ENCODE peak calls at places on chromosomes 11 and 22, in eight cellular contexts. O is Karpas-422; S is right atrium auricular region; X is aorta; T is CD4-positive, CD25-positive, alpha-beta regulatory T cell; L is foreskin fibroblast; D is transverse colon; Y is psoas muscle. G is an unnamed sample.

GRCh38 chr11:79525257-79525656 is 84.4 kb upstream of the TENM4 start:
- DNase-seq in O (no peak), S (no peak), X (no peak), T (no peak), L (no peak), D (no peak), Y (no peak), G (no peak)

GRCh38 chr11:95262994-95263764 is 32.2 kb upstream of the SESN3 start:
- DNase-seq in O (peak), S (no peak), X (no peak), T (no peak), L (no peak), D (no peak), Y (no peak), G (no peak)

GRCh38 chr22:29684244-29684643 is 35.6 kb upstream of the CABP7 start:
- DNase-seq in O (no peak), S (no peak), X (no peak), T (no peak), L (no peak), D (no peak), Y (no peak), G (no peak)

GRCh38 chr11:111938687-111939160 is 1.6 kb downstream of the DIXDC1 start:
- DNase-seq in O (no peak), S (peak), X (no peak), T (no peak), L (peak), D (no peak), Y (no peak), G (peak)

GRCh38 chr11:46361283-46362145 is 14.3 kb downstream of the DGKZ start:
- DNase-seq in O (peak), S (peak), X (peak), T (peak), L (peak), D (peak), Y (peak), G (peak)

GRCh38 chr11:70210516-70210915 is 7.4 kb downstream of the FADD start:
- DNase-seq in O (no peak), S (no peak), X (no peak), T (no peak), L (peak), D (no peak), Y (no peak), G (no peak)

GRCh38 chr11:34855754-34856095 is 60.5 kb downstream of the APIP start:
- DNase-seq in O (no peak), S (no peak), X (no peak), T (no peak), L (no peak), D (no peak), Y (no peak), G (no peak)

GRCh38 chr22:31247726-31248125 is 35.6 kb downstream of the LIMK2 start:
- DNase-seq in O (no peak), S (no peak), X (no peak), T (no peak), L (no peak), D (no peak), Y (no peak), G (no peak)

GRCh38 chr22:46992121-46992731 is 229.8 kb downstream of the TBC1D22A start:
- DNase-seq in O (no peak), S (no peak), X (no peak), T (no peak), L (no peak), D (no peak), Y (no peak), G (no peak)

GRCh38 chr22:46710842-46711241 is 27.2 kb downstream of the CERK start:
- DNase-seq in O (no peak), S (no peak), X (no peak), T (no peak), L (no peak), D (no peak), Y (no peak), G (no peak)

GRCh38 chr22:31952094-31952401 is 7.7 kb downstream of the YWHAH start:
- DNase-seq in O (no peak), S (no peak), X (no peak), T (no peak), L (peak), D (no peak), Y (no peak), G (no peak)

GRCh38 chr11:39239553-39239952 is 2219.9 kb downstream of the LRRC4C start:
- DNase-seq in O (no peak), S (no peak), X (no peak), T (no peak), L (no peak), D (no peak), Y (no peak), G (no peak)

GRCh38 chr11:134049303-134049702 is 19.6 kb upstream of the JAM3 start:
- DNase-seq in O (no peak), S (no peak), X (peak), T (no peak), L (no peak), D (no peak), Y (no peak), G (no peak)

GRCh38 chr11:68009391-68010000 is 631 bp upstream of the ALDH3B1 start:
- DNase-seq in O (peak), S (no peak), X (no peak), T (no peak), L (peak), D (no peak), Y (no peak), G (no peak)

GRCh38 chr11:21295508-21295907 is 626.1 kb downstream of the NELL1 start:
- DNase-seq in O (no peak), S (no peak), X (no peak), T (no peak), L (no peak), D (no peak), Y (no peak), G (no peak)

GRCh38 chr11:86167499-86168161 is 76.9 kb upstream of the EED start:
- DNase-seq in O (no peak), S (no peak), X (no peak), T (no peak), L (no peak), D (no peak), Y (no peak), G (no peak)

GRCh38 chr11:108805030-108805429 is 140.2 kb downstream of the DDX10 start:
- DNase-seq in O (no peak), S (no peak), X (no peak), T (no peak), L (no peak), D (no peak), Y (no peak), G (no peak)

GRCh38 chr11:12221136-12221535 is 110.7 kb downstream of the MICAL2 start:
- DNase-seq in O (no peak), S (no peak), X (no peak), T (no peak), L (no peak), D (no peak), Y (no peak), G (no peak)

GRCh38 chr11:107405260-107405659 is 52.4 kb downstream of the CWF19L2 start:
- DNase-seq in O (no peak), S (no peak), X (no peak), T (no peak), L (no peak), D (no peak), Y (no peak), G (no peak)

GRCh38 chr11:12200359-12201015 is 90.1 kb downstream of the MICAL2 start:
- DNase-seq in O (no peak), S (no peak), X (peak), T (no peak), L (peak), D (peak), Y (peak), G (no peak)

GRCh38 chr11:95067828-95068244 is 1.1 kb downstream of the SRSF8 start:
- DNase-seq in O (no peak), S (peak), X (no peak), T (no peak), L (no peak), D (no peak), Y (no peak), G (no peak)

GRCh38 chr11:562046-562645 is 1.4 kb downstream of the RASSF7 start:
- DNase-seq in O (no peak), S (no peak), X (no peak), T (no peak), L (no peak), D (no peak), Y (no peak), G (no peak)
- H3K4me3 ChIP-seq in O (peak), S (no peak), X (no peak), T (no peak), L (no peak), D (no peak), Y (no peak), G (peak)

GRCh38 chr11:76361365-76361764 is 19.6 kb downstream of the THAP12 start:
- DNase-seq in O (no peak), S (no peak), X (no peak), T (no peak), L (no peak), D (no peak), Y (no peak), G (no peak)
- H3K4me3 ChIP-seq in O (no peak), S (no peak), X (no peak), T (no peak), L (no peak), D (no peak), Y (no peak), G (no peak)

GRCh38 chr11:91997178-91997577 is 227.4 kb upstream of the FAT3 start:
- DNase-seq in O (no peak), S (no peak), X (no peak), T (no peak), L (no peak), D (no peak), Y (no peak), G (no peak)

GRCh38 chr11:91998466-91998865 is 226.2 kb upstream of the FAT3 start:
- DNase-seq in O (no peak), S (no peak), X (no peak), T (no peak), L (no peak), D (no peak), Y (no peak), G (no peak)

DNA sequence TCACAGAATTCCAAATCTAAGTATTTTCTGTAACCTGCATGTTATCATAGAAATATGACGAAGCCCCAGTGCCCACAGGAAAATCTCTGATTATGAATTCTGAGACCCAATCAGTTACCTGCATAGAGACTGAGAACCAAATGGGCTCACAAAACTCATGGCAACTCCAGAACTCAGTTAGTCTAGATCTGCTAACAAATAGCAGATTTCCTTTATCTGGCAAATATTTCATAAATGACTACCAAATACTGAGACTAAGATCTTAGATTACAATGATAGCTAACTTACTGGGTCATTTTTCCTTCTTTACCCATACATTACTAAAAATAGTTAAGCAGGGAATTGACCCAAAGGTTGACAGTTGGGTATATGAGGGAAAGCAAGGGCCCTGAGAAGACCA is 228.1 kb upstream of the FAT3 start:
- DNase-seq in O (no peak), S (no peak), X (no peak), T (no peak), L (no peak), D (no peak), Y (no peak), G (no peak)
- H3K4me3 ChIP-seq in O (no peak), S (no peak), X (no peak), T (no peak), L (no peak), D (no peak), Y (no peak), G (no peak)

DNA sequence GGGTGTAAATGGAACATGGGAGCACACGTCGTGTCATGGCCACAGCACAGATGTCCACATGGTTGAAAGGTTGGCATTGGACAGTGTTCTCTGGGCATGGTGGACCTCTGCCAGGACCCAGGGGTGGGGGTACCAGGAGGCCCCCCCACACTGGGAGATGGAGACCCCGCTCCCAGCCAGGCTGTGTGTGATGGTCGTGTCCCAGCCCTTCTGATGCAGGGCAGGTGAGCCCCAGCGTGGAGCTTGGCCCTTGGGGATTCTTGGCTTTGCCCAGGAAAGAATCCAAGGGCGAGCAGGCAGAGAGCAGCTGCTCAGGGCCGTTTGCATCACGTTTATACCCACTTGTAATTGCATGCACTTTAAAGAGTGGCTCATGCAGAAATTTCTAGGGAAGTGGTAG is 22.0 kb upstream of the BRSK2 start:
- DNase-seq in O (no peak), S (no peak), X (peak), T (no peak), L (no peak), D (no peak), Y (no peak), G (no peak)
- H3K4me3 ChIP-seq in O (no peak), S (no peak), X (no peak), T (no peak), L (no peak), D (no peak), Y (no peak), G (no peak)

DNA sequence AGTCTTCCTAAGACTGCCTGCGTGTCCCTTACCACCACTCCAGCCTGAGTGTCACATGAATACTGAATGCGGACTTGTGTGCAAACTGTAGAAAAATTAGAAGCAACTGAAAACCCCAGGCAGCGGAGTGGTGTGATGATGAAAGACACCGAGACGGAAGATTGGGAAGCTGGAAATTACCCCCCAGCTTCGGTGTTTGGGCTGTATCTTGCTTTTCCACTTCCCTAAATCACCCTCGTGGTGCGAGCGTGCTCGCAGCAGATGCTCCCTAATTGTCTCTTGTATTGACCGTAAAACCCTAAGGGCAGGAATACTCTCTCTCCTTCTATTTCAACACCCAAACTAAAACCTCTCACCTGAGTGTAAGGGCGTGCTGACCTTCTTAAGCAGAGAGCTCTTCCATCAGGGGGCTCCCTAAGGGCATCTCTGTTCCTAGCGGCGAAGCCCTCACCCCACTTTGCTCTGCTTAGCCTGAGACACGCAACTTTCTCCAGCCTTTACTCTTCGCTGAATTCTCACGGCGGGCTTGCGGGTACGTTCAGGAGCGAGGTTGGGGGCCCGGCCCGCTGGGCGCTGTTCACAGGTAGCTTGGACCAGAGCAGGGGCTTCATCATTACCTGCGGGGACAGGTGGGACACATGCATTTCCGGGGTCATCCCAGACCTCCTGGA is 62.4 kb downstream of the CRYBB2 start:
- DNase-seq in O (no peak), S (no peak), X (no peak), T (no peak), L (no peak), D (no peak), Y (no peak), G (no peak)
- H3K4me3 ChIP-seq in O (no peak), S (no peak), X (no peak), T (no peak), L (no peak), D (no peak), Y (no peak), G (no peak)

GRCh38 chr22:24214467-24215285 is 30.2 kb downstream of the GGT5 start:
- DNase-seq in O (no peak), S (no peak), X (no peak), T (no peak), L (no peak), D (no peak), Y (no peak), G (no peak)
- H3K4me3 ChIP-seq in O (no peak), S (no peak), X (no peak), T (no peak), L (no peak), D (no peak), Y (no peak), G (no peak)

GRCh38 chr11:269146-269890 is 8.9 kb upstream of the NLRP6 start:
- DNase-seq in O (peak), S (peak), X (no peak), T (no peak), L (no peak), D (no peak), Y (peak), G (peak)

GRCh38 chr11:271316-271715 is 6.9 kb upstream of the NLRP6 start:
- DNase-seq in O (no peak), S (no peak), X (no peak), T (no peak), L (no peak), D (no peak), Y (no peak), G (no peak)

GRCh38 chr11:270451-271208 is 7.6 kb upstream of the NLRP6 start:
- DNase-seq in O (no peak), S (no peak), X (no peak), T (no peak), L (no peak), D (no peak), Y (no peak), G (no peak)

GRCh38 chr11:267491-267994 is 10.7 kb upstream of the NLRP6 start:
- DNase-seq in O (peak), S (no peak), X (no peak), T (peak), L (no peak), D (peak), Y (peak), G (no peak)

GRCh38 chr11:266676-267439 is 11.3 kb upstream of the NLRP6 start:
- DNase-seq in O (peak), S (no peak), X (no peak), T (no peak), L (no peak), D (no peak), Y (no peak), G (no peak)
- H3K4me3 ChIP-seq in O (no peak), S (no peak), X (no peak), T (peak), L (no peak), D (no peak), Y (no peak), G (no peak)

GRCh38 chr11:64298966-64299846 is 952 bp upstream of the CATSPERZ start:
- DNase-seq in O (no peak), S (no peak), X (peak), T (no peak), L (peak), D (peak), Y (peak), G (no peak)
- H3K4me3 ChIP-seq in O (no peak), S (peak), X (peak), T (no peak), L (peak), D (no peak), Y (peak), G (no peak)

DNA sequence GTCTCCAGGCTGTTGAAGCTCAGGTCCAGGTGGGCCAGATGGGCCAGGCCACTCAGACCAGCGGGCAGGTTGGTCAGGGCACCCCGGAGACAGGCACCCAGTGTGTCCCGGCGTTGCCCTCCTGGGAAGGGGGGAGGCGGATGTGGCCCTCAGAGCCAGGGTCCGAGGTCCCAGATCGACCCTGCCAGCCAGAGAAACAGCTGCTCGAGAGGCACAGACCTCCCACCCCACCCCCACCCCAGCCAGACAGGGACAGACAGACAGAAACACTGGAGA is 1.6 kb downstream of the PIDD1 start:
- DNase-seq in O (no peak), S (no peak), X (no peak), T (no peak), L (no peak), D (no peak), Y (no peak), G (no peak)
- H3K4me3 ChIP-seq in O (no peak), S (no peak), X (no peak), T (no peak), L (peak), D (no peak), Y (no peak), G (peak)